ENCODE peak calls at places on chromosomes 16 and 17, in four cellular contexts. M is NCI-H748 treated with DMSO at 0.1 percent for 48 hours, F is GM12878, P is activated T-cell treated with anti-CD3 and anti-CD28 coated beads for 48 hours. B is an unnamed sample.

GRCh38 chr17:38663125-38663751 is 11.5 kb downstream of the EPOP start:
- DNase-seq in M (peak; percentile 23), F (no peak), P (peak; percentile 47), B (no peak)

GRCh38 chr17:59427425-59427921 is 96.0 kb downstream of the YPEL2 start:
- DNase-seq in M (no peak), F (no peak), P (peak; percentile 34), B (no peak)

GRCh38 chr16:14344292-14344691 is 273.2 kb downstream of the MRTFB start:
- DNase-seq in M (no peak), F (no peak), P (no peak), B (no peak)

GRCh38 chr17:39841202-39841601 is 22.9 kb downstream of the IKZF3 start:
- DNase-seq in M (no peak), F (no peak), P (no peak), B (no peak)

GRCh38 chr17:5282639-5283217 is 644 bp downstream of the RABEP1 start:
- DNase-seq in M (peak; percentile 10), F (no peak), P (no peak), B (no peak)

GRCh38 chr17:39281806-39282205 is 56.1 kb upstream of the STAC2 start:
- DNase-seq in M (no peak), F (no peak), P (no peak), B (no peak)

GRCh38 chr17:8124350-8125195 is 667 bp upstream of the HES7 start:
- DNase-seq in M (no peak), F (no peak), P (no peak), B (no peak)

GRCh38 chr17:45376171-45376564 is 56.5 kb downstream of the ARHGAP27 start:
- DNase-seq in M (no peak), F (no peak), P (no peak), B (no peak)

GRCh38 chr17:67759355-67760171 is 41.8 kb downstream of the NOL11 start:
- DNase-seq in M (no peak), F (no peak), P (no peak), B (no peak)

GRCh38 chr17:67995568-67996191 is 589 bp downstream of the C17orf58 start:
- DNase-seq in M (no peak), F (no peak), P (no peak), B (no peak)

GRCh38 chr17:2004435-2004952 is 20.6 kb downstream of the RTN4RL1 start:
- DNase-seq in M (no peak), F (no peak), P (no peak), B (no peak)

GRCh38 chr17:83071966-83072562 is 7.3 kb upstream of the METRNL start:
- DNase-seq in M (no peak), F (no peak), P (no peak), B (no peak)

GRCh38 chr16:84562174-84562815 is 55.6 kb downstream of the COTL1 start:
- DNase-seq in M (no peak), F (peak; percentile 64), P (no peak), B (peak; percentile 12)